ENCODE peak calls at places on chromosomes 2 and 18, in seven cellular contexts. W is hepatocyte, O is neuronal stem cell, V is GM23248, G is spleen, X is AG04450, Q is body of pancreas. B is an unnamed sample.

GRCh38 chr2:51028829-51029228 is 3.1 kb downstream of the NRXN1 start:
- DNase-seq in W (peak; percentile 23), O (no peak), V (peak; percentile 2), G (no peak), X (no peak), Q (no peak), B (no peak)

GRCh38 chr2:168369087-168369486 is 87.0 kb upstream of the CERS6 start:
- DNase-seq in W (no peak), O (no peak), V (no peak), G (no peak), X (no peak), Q (no peak), B (no peak)

GRCh38 chr2:169073211-169073971 is 4.0 kb downstream of the DHRS9 start:
- DNase-seq in W (no peak), O (no peak), V (no peak), G (no peak), X (no peak), Q (no peak), B (no peak)

GRCh38 chr2:152472524-152472923 is 137.6 kb downstream of the FMNL2 start:
- DNase-seq in W (no peak), O (no peak), V (no peak), G (no peak), X (no peak), Q (no peak), B (no peak)

GRCh38 chr2:21431078-21431477 is 307.3 kb downstream of the TDRD15 start:
- DNase-seq in W (no peak), O (no peak), V (no peak), G (no peak), X (no peak), Q (no peak), B (peak; percentile 14)

GRCh38 chr2:19835818-19836281 is 65.9 kb downstream of the TTC32 start:
- DNase-seq in W (no peak), O (no peak), V (peak; percentile 29), G (no peak), X (no peak), Q (no peak), B (peak; percentile 93)

GRCh38 chr18:75418293-75418692 is 9.2 kb downstream of the SMIM21 start:
- DNase-seq in W (no peak), O (no peak), V (no peak), G (no peak), X (no peak), Q (no peak), B (no peak)

GRCh38 chr2:46315103-46315890 is 18.1 kb downstream of the EPAS1 start:
- DNase-seq in W (peak; percentile 84), O (no peak), V (peak; percentile 100), G (peak; percentile 79), X (peak; percentile 70), Q (peak; percentile 100), B (peak; percentile 96)

GRCh38 chr2:241863021-241863954 is 4.6 kb upstream of the PDCD1 start:
- DNase-seq in W (no peak), O (no peak), V (peak; percentile 45), G (no peak), X (no peak), Q (no peak), B (no peak)

DNA sequence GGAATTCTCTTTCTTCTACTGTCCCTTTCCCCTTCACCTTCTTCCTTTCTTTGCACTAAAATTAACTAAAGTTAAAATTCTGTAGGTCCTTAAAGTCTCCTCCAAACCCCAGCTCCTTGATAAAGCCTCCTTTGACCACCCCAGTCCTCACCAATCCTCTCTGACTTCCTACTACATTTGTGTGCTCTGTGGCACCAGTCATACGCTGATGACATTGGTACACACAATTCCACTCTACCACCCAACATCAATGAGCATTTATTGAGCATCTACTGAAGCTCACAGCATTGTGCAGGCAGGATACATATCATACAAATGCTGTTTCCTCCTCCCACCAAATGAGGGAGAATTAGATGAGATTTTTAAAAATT is 4.5 kb upstream of the SP5 start:
- DNase-seq in W (no peak), O (no peak), V (no peak), G (no peak), X (no peak), Q (no peak), B (no peak)
- H3K9me3 ChIP-seq in W (no peaks in the 10 kb centered on the region), O (no peaks in the 10 kb centered on the region), V (no peaks in the 10 kb centered on the region), G (no peaks in the 10 kb centered on the region), X (peaks cover 3% of the 10 kb centered on the region), Q (no peaks in the 10 kb centered on the region), B (no peaks in the 10 kb centered on the region)

GRCh38 chr2:130987519-130988425 is 105.5 kb downstream of the FAM168B start:
- DNase-seq in W (no peak), O (no peak), V (no peak), G (no peak), X (no peak), Q (peak; percentile 22), B (peak; percentile 82)

GRCh38 chr2:130985206-130985779 is 108.0 kb downstream of the FAM168B start:
- DNase-seq in W (no peak), O (no peak), V (no peak), G (no peak), X (no peak), Q (no peak), B (peak; percentile 64)

GRCh38 chr2:130986890-130987493 is 106.3 kb downstream of the FAM168B start:
- DNase-seq in W (no peak), O (no peak), V (no peak), G (no peak), X (no peak), Q (no peak), B (peak; percentile 87)

DNA sequence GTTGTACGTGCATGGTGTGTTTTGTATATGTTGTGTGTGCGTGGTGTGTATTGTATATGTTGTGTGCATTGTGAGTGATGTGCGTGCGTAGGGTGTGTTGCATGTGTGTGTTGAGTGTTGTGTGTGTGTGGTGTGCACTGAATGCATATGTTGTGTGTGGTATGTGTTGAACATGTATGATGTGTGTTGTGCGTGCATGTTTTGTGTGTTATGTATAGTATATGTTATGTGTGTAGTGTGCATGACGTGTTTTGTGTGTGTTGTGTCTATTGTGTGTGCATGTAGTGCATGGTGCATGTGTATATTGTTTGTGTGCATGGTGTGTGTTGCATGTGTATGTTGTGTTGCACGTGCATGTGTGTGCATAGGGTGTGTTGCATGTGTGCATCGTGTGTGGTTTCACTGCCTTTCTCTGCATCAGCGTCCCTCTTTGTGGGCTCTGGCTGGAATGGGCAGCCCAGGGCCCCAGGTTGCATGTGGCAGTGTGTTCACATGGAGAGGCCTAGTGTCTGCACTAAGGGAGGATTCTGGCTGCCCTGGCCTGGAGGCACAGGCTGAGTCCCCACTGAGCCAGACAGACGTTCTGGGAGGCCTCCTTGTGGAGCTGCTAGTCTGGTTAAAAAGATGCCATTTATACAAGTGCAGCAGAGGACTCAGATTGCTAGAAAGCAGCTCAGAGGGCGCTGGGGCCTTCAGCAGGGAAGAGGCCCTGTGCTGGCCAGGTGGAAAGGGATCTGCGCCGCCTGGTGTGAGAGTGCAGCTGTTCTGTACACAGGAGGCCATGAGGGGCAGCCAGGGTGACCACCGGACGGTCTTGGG is 107.2 kb downstream of the FAM168B start:
- DNase-seq in W (no peak), O (no peak), V (no peak), G (no peak), X (no peak), Q (no peak), B (peak; percentile 75)
- H3K9me3 ChIP-seq in W (no peaks in the 10 kb centered on the region), O (peaks cover 4% of the 10 kb centered on the region), V (no peaks in the 10 kb centered on the region), G (no peaks in the 10 kb centered on the region), X (no peaks in the 10 kb centered on the region), Q (no peaks in the 10 kb centered on the region), B (no peaks in the 10 kb centered on the region)

GRCh38 chr2:13768274-13768673 is 864.2 kb upstream of the LRATD1 start:
- DNase-seq in W (no peak), O (no peak), V (no peak), G (no peak), X (no peak), Q (no peak), B (no peak)
- H3K9me3 ChIP-seq in W (no peaks in the 10 kb centered on the region), O (no peaks in the 10 kb centered on the region), V (no peaks in the 10 kb centered on the region), G (no peaks in the 10 kb centered on the region), X (no peaks in the 10 kb centered on the region), Q (no peaks in the 10 kb centered on the region), B (no peaks in the 10 kb centered on the region)

GRCh38 chr2:188833799-188834198 is 140.4 kb upstream of the COL3A1 start:
- DNase-seq in W (no peak), O (no peak), V (no peak), G (no peak), X (no peak), Q (no peak), B (no peak)

GRCh38 chr2:188835821-188836220 is 138.4 kb upstream of the COL3A1 start:
- DNase-seq in W (no peak), O (no peak), V (no peak), G (no peak), X (no peak), Q (no peak), B (no peak)

GRCh38 chr2:188833331-188833730 is 140.8 kb upstream of the COL3A1 start:
- DNase-seq in W (no peak), O (no peak), V (no peak), G (no peak), X (no peak), Q (no peak), B (no peak)
- H3K9me3 ChIP-seq in W (no peaks in the 10 kb centered on the region), O (no peaks in the 10 kb centered on the region), V (no peaks in the 10 kb centered on the region), G (peaks cover 4% of the 10 kb centered on the region), X (peaks cover 8% of the 10 kb centered on the region), Q (peaks cover 6% of the 10 kb centered on the region), B (peaks cover 3% of the 10 kb centered on the region)

GRCh38 chr2:43537137-43537536 is 58.7 kb downstream of the THADA start:
- DNase-seq in W (no peak), O (no peak), V (no peak), G (no peak), X (no peak), Q (no peak), B (no peak)
- H3K9me3 ChIP-seq in W (no peaks in the 10 kb centered on the region), O (no peaks in the 10 kb centered on the region), V (no peaks in the 10 kb centered on the region), G (no peaks in the 10 kb centered on the region), X (no peaks in the 10 kb centered on the region), Q (no peaks in the 10 kb centered on the region), B (no peaks in the 10 kb centered on the region)

GRCh38 chr2:6846540-6846939 is 19.2 kb downstream of the CMPK2 start:
- DNase-seq in W (no peak), O (no peak), V (no peak), G (no peak), X (no peak), Q (no peak), B (no peak)
- H3K9me3 ChIP-seq in W (peaks cover 25% of the 10 kb centered on the region), O (peaks cover 23% of the 10 kb centered on the region), V (no peaks in the 10 kb centered on the region), G (peaks cover 88% of the 10 kb centered on the region), X (peaks cover 25% of the 10 kb centered on the region), Q (peaks cover 68% of the 10 kb centered on the region), B (peaks cover 86% of the 10 kb centered on the region)

DNA sequence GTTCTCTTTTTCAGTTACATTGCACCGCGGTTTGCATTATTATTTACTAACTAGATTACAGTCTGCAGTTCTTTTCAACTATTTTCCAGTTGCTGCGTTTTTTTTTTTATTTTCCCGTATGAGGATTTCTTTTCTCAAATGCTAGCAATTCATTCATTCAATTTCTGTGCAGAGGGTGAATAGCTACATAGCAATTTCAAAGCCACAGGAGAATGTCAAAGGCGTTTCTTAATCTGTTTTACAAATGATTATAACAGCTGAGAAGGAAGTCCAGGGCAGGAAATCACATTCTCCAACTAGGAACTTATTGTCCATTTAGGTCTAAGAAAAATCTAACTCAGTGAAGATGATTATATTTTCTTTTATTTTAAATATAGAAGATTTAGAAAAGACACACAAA is 367.6 kb upstream of the MMADHC start:
- DNase-seq in W (no peak), O (no peak), V (peak; percentile 1), G (no peak), X (no peak), Q (no peak), B (no peak)
- H3K9me3 ChIP-seq in W (no peaks in the 10 kb centered on the region), O (no peaks in the 10 kb centered on the region), V (no peaks in the 10 kb centered on the region), G (no peaks in the 10 kb centered on the region), X (no peaks in the 10 kb centered on the region), Q (no peaks in the 10 kb centered on the region), B (no peaks in the 10 kb centered on the region)

DNA sequence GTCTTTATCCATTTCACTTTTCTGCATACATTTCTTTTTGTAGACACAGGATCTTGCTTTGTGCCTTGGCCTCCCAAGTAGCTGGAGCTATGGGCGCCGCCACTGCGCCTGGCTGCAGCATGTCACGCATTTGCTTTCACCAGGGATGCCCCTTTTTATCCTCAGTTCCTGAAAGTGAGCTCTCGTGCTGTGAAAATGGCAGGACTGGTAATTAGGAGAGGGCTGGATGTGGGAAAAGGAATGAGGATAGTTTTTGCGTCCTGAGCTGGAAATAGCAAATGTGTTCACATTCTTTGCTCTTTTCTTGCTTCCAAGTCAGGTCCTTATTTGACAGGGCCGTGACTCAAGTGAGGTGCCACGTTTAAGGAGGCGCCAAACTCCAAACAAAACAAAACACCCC is 104.6 kb downstream of the LDLRAD4 start:
- DNase-seq in W (no peak), O (no peak), V (no peak), G (no peak), X (no peak), Q (no peak), B (peak; percentile 80)
- H3K9me3 ChIP-seq in W (no peaks in the 10 kb centered on the region), O (peaks cover 4% of the 10 kb centered on the region), V (no peaks in the 10 kb centered on the region), G (no peaks in the 10 kb centered on the region), X (peaks cover 4% of the 10 kb centered on the region), Q (peaks cover 4% of the 10 kb centered on the region), B (no peaks in the 10 kb centered on the region)